ENCODE peak calls at places on chromosomes 2 and 18, in nine cellular contexts. W is GM12865, F is upper lobe of left lung, D is kidney epithelial cell, R is hepatocyte, Y is progenitor cell of endocrine pancreas, T is lung, J is GM20000, V is endothelial cell. L is an unnamed sample.

GRCh38 chr18:23042133-23042532 is 93.2 kb upstream of the CABLES1 start:
- DNase-seq in T (no peak), F (no peak), W (no peak), D (no peak), J (no peak), V (no peak), Y (no peak), R (no peak), L (no peak)

GRCh38 chr2:122539920-122540319 is 784.5 kb downstream of the TSN start:
- DNase-seq in Y (no peak), J (no peak), V (no peak), T (no peak), R (no peak), D (no peak), F (no peak), W (no peak), L (no peak)

GRCh38 chr2:8547284-8548064 is 134.4 kb upstream of the ID2 start:
- DNase-seq in F (no peak), J (no peak), T (no peak), W (no peak), Y (no peak), V (peak), D (no peak), R (no peak), L (no peak)

GRCh38 chr2:162011718-162012564 is 62.1 kb downstream of the DPP4 start:
- DNase-seq in W (no peak), T (no peak), V (no peak), D (no peak), F (no peak), Y (no peak), J (no peak), R (no peak), L (no peak)

GRCh38 chr2:230575640-230576324 is 136.9 kb upstream of the CAB39 start:
- DNase-seq in T (no peak), D (no peak), W (no peak), J (no peak), R (no peak), F (no peak), Y (no peak), V (no peak), L (no peak)

GRCh38 chr2:168203762-168204693 is 43.4 kb downstream of the STK39 start:
- DNase-seq in T (no peak), V (no peak), R (no peak), W (no peak), Y (no peak), F (peak), D (no peak), J (no peak), L (no peak)

GRCh38 chr2:206846854-206847834 is 81.7 kb downstream of the FASTKD2 start:
- DNase-seq in T (no peak), V (no peak), D (no peak), Y (no peak), F (peak), W (no peak), R (no peak), J (no peak), L (no peak)

GRCh38 chr2:47339745-47340541 is 63.0 kb upstream of the MSH2 start:
- DNase-seq in J (no peak), W (no peak), F (no peak), Y (no peak), D (peak), V (no peak), R (peak), T (peak), L (no peak)

GRCh38 chr2:16386000-16386399 is 279.6 kb downstream of the CYRIA start:
- DNase-seq in W (no peak), F (no peak), T (no peak), Y (no peak), V (no peak), D (no peak), J (no peak), R (no peak), L (no peak)

GRCh38 chr2:109612991-109613921 is 510 bp downstream of the SEPTIN10 start:
- DNase-seq in F (peak), W (peak), T (peak), D (no peak), J (no peak), R (peak), Y (no peak), V (peak), L (no peak)

GRCh38 chr2:109609352-109610024 is 4.3 kb downstream of the SEPTIN10 start:
- DNase-seq in F (no peak), J (no peak), R (no peak), W (peak), Y (no peak), T (no peak), V (peak), D (no peak), L (no peak)

GRCh38 chr2:109614715-109615636 is 812 bp downstream of the SOWAHC start:
- DNase-seq in R (peak), J (no peak), T (peak), V (peak), F (no peak), D (no peak), Y (peak), W (no peak), L (peak)

GRCh38 chr2:109613922-109614714 is at the start of the genes SEPTIN10 and SOWAHC:
- DNase-seq in V (peak), J (peak), W (peak), D (peak), F (peak), Y (peak), T (peak), R (peak), L (peak)

GRCh38 chr2:109611467-109612095 is 2.2 kb downstream of the SEPTIN10 start:
- DNase-seq in V (no peak), Y (no peak), F (no peak), D (no peak), R (no peak), T (no peak), J (no peak), W (peak), L (no peak)
- TF ChIP-seq CTCF in V (no peak), Y (no peak), F (no peak), D (no peak), R (peak), T (no peak), J (no peak), W (peak), L (no peak)

GRCh38 chr2:54107455-54107764 is 8.0 kb upstream of the ACYP2 start:
- DNase-seq in V (no peak), T (no peak), J (no peak), Y (no peak), W (no peak), F (no peak), R (no peak), D (no peak), L (no peak)

GRCh38 chr2:54106631-54107454 is 8.6 kb upstream of the ACYP2 start:
- DNase-seq in Y (no peak), F (no peak), V (peak), R (peak), D (no peak), T (no peak), J (peak), W (peak), L (no peak)

GRCh38 chr2:54100772-54101171 is 14.6 kb upstream of the ACYP2 start:
- DNase-seq in Y (no peak), J (no peak), V (no peak), W (no peak), D (no peak), R (no peak), F (no peak), T (no peak), L (no peak)

GRCh38 chr2:54099834-54100595 is 15.4 kb upstream of the ACYP2 start:
- DNase-seq in D (no peak), V (no peak), T (no peak), R (no peak), W (peak), J (no peak), Y (no peak), F (no peak), L (no peak)

DNA sequence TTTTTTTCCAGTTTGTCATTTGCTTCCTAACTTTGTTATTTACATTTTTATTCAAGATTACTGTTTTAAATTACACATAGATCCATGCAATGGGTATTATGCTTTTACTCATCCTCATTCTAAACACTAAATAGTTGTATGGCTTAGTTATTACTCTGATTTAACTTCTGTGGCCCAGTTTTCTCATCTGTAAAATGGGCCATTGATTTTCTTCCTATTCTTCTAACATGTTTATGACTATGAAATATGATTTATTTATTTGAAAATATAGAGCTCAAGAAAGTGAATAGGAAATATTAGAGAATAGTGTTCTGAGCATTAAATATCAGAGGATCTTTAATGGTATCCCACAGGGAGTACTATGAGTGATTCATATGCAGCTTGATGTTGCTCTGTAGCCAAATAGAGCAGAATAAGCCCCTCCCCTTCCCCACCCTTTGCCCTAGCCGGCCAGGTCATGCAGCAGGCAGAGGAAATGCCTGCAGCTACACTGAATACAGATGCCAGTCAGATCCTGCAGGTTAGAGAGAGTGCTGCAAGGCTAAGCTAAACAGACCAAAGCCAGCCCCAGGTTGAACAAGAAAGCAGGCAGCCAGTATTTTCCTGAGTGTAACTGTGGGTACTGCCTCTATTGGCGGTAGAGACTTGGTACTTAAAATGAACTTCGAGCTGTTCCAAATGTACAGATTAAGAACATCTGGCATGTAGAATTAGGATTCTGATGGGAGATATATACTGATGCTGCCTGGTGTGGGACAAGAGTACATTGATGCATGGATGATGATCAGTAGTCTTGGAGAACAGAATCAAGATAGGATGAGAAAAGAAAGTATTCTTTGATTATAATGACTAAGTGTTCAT is 11.7 kb upstream of the ACYP2 start:
- DNase-seq in Y (no peak), R (peak), F (no peak), J (no peak), T (peak), D (no peak), V (peak), W (peak), L (no peak)
- TF ChIP-seq CTCF in Y (peak), R (no peak), F (no peak), J (no peak), T (no peak), D (no peak), V (no peak), W (no peak), L (no peak)

DNA sequence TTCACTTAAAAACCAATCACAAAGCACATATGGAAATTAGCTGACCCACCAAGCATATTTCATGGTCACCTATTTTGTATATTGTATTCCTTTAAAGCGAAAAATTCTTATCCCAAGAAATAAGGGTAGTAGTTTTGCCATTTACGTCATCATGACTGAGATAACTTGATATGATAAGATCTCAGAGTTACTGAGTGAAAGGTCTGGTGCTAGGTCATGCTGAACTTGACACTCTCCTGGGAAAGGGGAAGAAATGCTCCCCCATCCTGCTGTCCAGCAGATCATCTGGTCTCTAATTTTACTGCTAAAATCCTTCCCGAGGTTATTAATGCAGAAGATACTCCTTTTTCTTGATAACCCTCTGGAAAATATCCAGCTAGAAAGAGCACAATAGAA is 78.3 kb downstream of the BCL2 start:
- DNase-seq in F (no peak), D (no peak), J (no peak), T (no peak), W (no peak), R (no peak), V (no peak), Y (no peak), L (no peak)
- TF ChIP-seq CTCF in F (no peak), D (no peak), J (no peak), T (no peak), W (no peak), R (no peak), V (no peak), Y (no peak), L (no peak)

GRCh38 chr18:1559563-1559962 is 654.9 kb downstream of the ADCYAP1 start:
- DNase-seq in R (no peak), V (no peak), F (no peak), D (no peak), J (no peak), T (no peak), W (no peak), Y (no peak), L (no peak)
- TF ChIP-seq CTCF in R (no peak), V (no peak), F (no peak), D (no peak), J (no peak), T (no peak), W (no peak), Y (no peak), L (no peak)